ENCODE peak calls at places on chromosome 20, in nine cellular contexts. Y, T, O, R, M, L, X, Z and D are unnamed samples.

GRCh38 chr20:39775110-39775509 is 813.0 kb downstream of the DHX35 start:
- DNase-seq in Y (no peak), T (no peak), O (no peak), R (peak; percentile 54), M (no peak), L (no peak), X (peak; percentile 89), Z (peak; percentile 32), D (peak; percentile 96)

GRCh38 chr20:63848003-63848911 is 13.0 kb upstream of the ABHD16B start:
- DNase-seq in Y (no peak), T (no peak), O (no peak), R (no peak), M (no peak), L (no peak), X (no peak), Z (no peak), D (no peak)

GRCh38 chr20:45404438-45404837 is 3.7 kb upstream of the DBNDD2 start:
- DNase-seq in Y (no peak), T (no peak), O (no peak), R (no peak), M (no peak), L (no peak), X (no peak), Z (no peak), D (no peak)

GRCh38 chr20:39067526-39068216 is 105.5 kb downstream of the DHX35 start:
- DNase-seq in Y (no peak), T (no peak), O (no peak), R (peak; percentile 15), M (no peak), L (no peak), X (no peak), Z (peak; percentile 85), D (peak; percentile 34)

GRCh38 chr20:47500554-47500953 is 1.1 kb upstream of the NCOA3 start:
- DNase-seq in Y (no peak), T (no peak), O (no peak), R (no peak), M (no peak), L (no peak), X (no peak), Z (no peak), D (no peak)

GRCh38 chr20:45918182-45918737 is 6.3 kb upstream of the PLTP start:
- DNase-seq in Y (no peak), T (no peak), O (no peak), R (no peak), M (no peak), L (no peak), X (no peak), Z (no peak), D (no peak)

GRCh38 chr20:37777556-37777955 is 83.7 kb downstream of the CTNNBL1 start:
- DNase-seq in Y (no peak), T (no peak), O (no peak), R (no peak), M (no peak), L (no peak), X (no peak), Z (no peak), D (no peak)

GRCh38 chr20:50537546-50538201 is 27.5 kb downstream of the PTPN1 start:
- DNase-seq in Y (no peak), T (no peak), O (no peak), R (no peak), M (no peak), L (no peak), X (no peak), Z (no peak), D (no peak)

GRCh38 chr20:62363920-62364851 is 2.9 kb downstream of the LAMA5 start:
- DNase-seq in Y (no peak), T (no peak), O (no peak), R (peak; percentile 84), M (no peak), L (no peak), X (no peak), Z (no peak), D (no peak)

GRCh38 chr20:57908691-57909090 is 198.9 kb upstream of the PMEPA1 start:
- DNase-seq in Y (no peak), T (no peak), O (no peak), R (no peak), M (no peak), L (no peak), X (peak; percentile 8), Z (no peak), D (no peak)

GRCh38 chr20:61762208-61762710 is 303.4 kb downstream of the TAF4 start:
- DNase-seq in Y (no peak), T (no peak), O (no peak), R (no peak), M (no peak), L (no peak), X (no peak), Z (no peak), D (no peak)

GRCh38 chr20:25218109-25218486 is 22.6 kb downstream of the ENTPD6 start:
- DNase-seq in Y (no peak), T (no peak), O (no peak), R (no peak), M (no peak), L (no peak), X (no peak), Z (no peak), D (no peak)

GRCh38 chr20:57653910-57654309 is 33.7 kb upstream of the ZBP1 start:
- DNase-seq in Y (no peak), T (no peak), O (no peak), R (no peak), M (no peak), L (no peak), X (no peak), Z (no peak), D (no peak)

GRCh38 chr20:18719426-18719825 is 94.2 kb upstream of the SCP2D1 start:
- DNase-seq in Y (no peak), T (no peak), O (no peak), R (peak; percentile 42), M (no peak), L (no peak), X (no peak), Z (peak; percentile 49), D (no peak)

GRCh38 chr20:11844691-11845090 is 73.0 kb upstream of the BTBD3 start:
- DNase-seq in Y (no peak), T (no peak), O (no peak), R (no peak), M (no peak), L (no peak), X (no peak), Z (no peak), D (no peak)